ENCODE peak calls at places on chromosomes 11 and 22, in four cellular contexts. W, I, X and Q are unnamed samples. For H3K79me1, the result is how much of the 10 kb centered on the place peaks cover.

GRCh38 chr22:31659246-31659645 is 2.8 kb downstream of the PISD start:
- DNase-seq in I (no peak), X (no peak), W (no peak), Q (no peak)

GRCh38 chr11:107859459-107860239 is 1.1 kb upstream of the SLC35F2 start:
- DNase-seq in I (peak), X (peak), W (no peak), Q (no peak)

GRCh38 chr11:65615950-65616574 is 486 bp downstream of the PCNX3 start:
- DNase-seq in I (no peak), W (no peak), X (no peak), Q (no peak)

GRCh38 chr11:61752117-61752924 is at the start of gene MYRF:
- DNase-seq in W (peak), X (peak), I (peak), Q (peak)

GRCh38 chr22:42294034-42294985 is 23.9 kb upstream of the TCF20 start:
- DNase-seq in I (peak), W (peak), X (peak), Q (peak)

GRCh38 chr11:32830413-32830738 is 649 bp downstream of the PRRG4 start:
- DNase-seq in W (no peak), X (peak), I (no peak), Q (no peak)

GRCh38 chr11:68959465-68960298 is 21.1 kb downstream of the MRGPRD start:
- DNase-seq in I (no peak), X (no peak), W (no peak), Q (no peak)

GRCh38 chr11:112694244-112694643 is 267.0 kb upstream of the NCAM1 start:
- DNase-seq in W (no peak), I (no peak), X (no peak), Q (no peak)

GRCh38 chr22:46879083-46879482 is 116.6 kb downstream of the TBC1D22A start:
- DNase-seq in X (peak), W (peak), I (no peak), Q (no peak)

GRCh38 chr22:49264696-49265095 is 563.0 kb downstream of the BRD1 start:
- DNase-seq in X (no peak), I (no peak), W (no peak), Q (no peak)

GRCh38 chr11:112321521-112322172 is 61.0 kb upstream of the PLET1 start:
- DNase-seq in X (peak), W (peak), I (peak), Q (no peak)

GRCh38 chr11:66288138-66288865 is 641 bp downstream of the YIF1A start:
- DNase-seq in I (no peak), W (no peak), X (peak), Q (no peak)

GRCh38 chr11:133656100-133656635 is 123.9 kb upstream of the OPCML start:
- DNase-seq in W (no peak), X (no peak), I (no peak), Q (no peak)

GRCh38 chr11:65503606-65503922 is 4.7 kb downstream of the MALAT1 start:
- DNase-seq in I (no peak), X (no peak), W (peak), Q (no peak)

GRCh38 chr11:128469220-128469619 is 118.1 kb downstream of the ETS1 start:
- DNase-seq in X (no peak), I (no peak), W (no peak), Q (no peak)

GRCh38 chr11:26473216-26474194 is 98.6 kb downstream of the MUC15 start:
- DNase-seq in X (no peak), W (no peak), I (no peak), Q (no peak)

GRCh38 chr22:50469377-50470305 is 5.2 kb downstream of the SBF1 start:
- DNase-seq in I (peak), W (peak), X (peak), Q (no peak)

GRCh38 chr11:71420455-71421241 is 27.5 kb downstream of the DHCR7 start:
- DNase-seq in I (peak), W (peak), X (peak), Q (peak)

GRCh38 chr11:26344647-26345046 is 12.7 kb downstream of the ANO3 start:
- DNase-seq in X (peak), W (no peak), I (no peak), Q (no peak)

GRCh38 chr11:120037111-120037510 is 100.8 kb downstream of the TRIM29 start:
- DNase-seq in I (no peak), X (no peak), W (no peak), Q (no peak)

GRCh38 chr11:38538866-38539651 is 1941.0 kb upstream of the RAG2 start:
- DNase-seq in W (no peak), I (no peak), X (no peak), Q (no peak)

GRCh38 chr11:116578971-116579687 is 193.7 kb downstream of the BUD13 start:
- DNase-seq in X (no peak), W (no peak), I (peak), Q (peak)

GRCh38 chr11:66981976-66982578 is 7.0 kb downstream of the C11orf86 start:
- DNase-seq in I (no peak), W (peak), X (peak), Q (no peak)

GRCh38 chr22:31829505-31829904 is 75.7 kb downstream of the DEPDC5 start:
- DNase-seq in X (peak), I (no peak), W (peak), Q (no peak)

GRCh38 chr22:23159287-23159622 is 14.0 kb downstream of the RAB36 start:
- DNase-seq in W (no peak), X (no peak), I (no peak), Q (no peak)
- H2AFZ ChIP-seq in W (no peak), X (no peak), I (no peak), Q (no peak)

GRCh38 chr11:91730620-91731019 is 494.0 kb upstream of the FAT3 start:
- DNase-seq in W (no peak), I (no peak), X (no peak), Q (no peak)
- H3K4ac ChIP-seq in W (no peak), I (no peak), X (no peak), Q (no peak)

GRCh38 chr11:122155001-122155400 is 39.0 kb upstream of the BLID start:
- DNase-seq in W (no peak), I (no peak), X (no peak), Q (no peak)

GRCh38 chr11:122157540-122158173 is 41.6 kb upstream of the BLID start:
- DNase-seq in X (no peak), I (no peak), W (no peak), Q (no peak)

GRCh38 chr11:122154227-122154626 is 38.2 kb upstream of the BLID start:
- DNase-seq in X (no peak), W (no peak), I (no peak), Q (no peak)

GRCh38 chr11:122153746-122154145 is 37.7 kb upstream of the BLID start:
- DNase-seq in I (no peak), X (no peak), W (no peak), Q (no peak)

GRCh38 chr11:122155765-122156527 is 39.9 kb upstream of the BLID start:
- DNase-seq in I (no peak), W (no peak), X (no peak), Q (no peak)
- H3K79me1 ChIP-seq in I (under half), W (under half), X (under half), Q (under half)

GRCh38 chr11:60457576-60457975 is 1.9 kb downstream of the MS4A1 start:
- DNase-seq in I (no peak), W (no peak), X (no peak), Q (no peak)

GRCh38 chr11:60459345-60459744 is 3.7 kb downstream of the MS4A1 start:
- DNase-seq in X (no peak), W (no peak), I (no peak), Q (no peak)

GRCh38 chr11:60454212-60454611 is 1.4 kb upstream of the MS4A1 start:
- DNase-seq in X (no peak), I (no peak), W (no peak), Q (no peak)

GRCh38 chr11:60455531-60456042 is at the start of gene MS4A1:
- DNase-seq in X (no peak), W (no peak), I (no peak), Q (no peak)
- H2AFZ ChIP-seq in X (no peak), W (no peak), I (no peak), Q (no peak)

DNA sequence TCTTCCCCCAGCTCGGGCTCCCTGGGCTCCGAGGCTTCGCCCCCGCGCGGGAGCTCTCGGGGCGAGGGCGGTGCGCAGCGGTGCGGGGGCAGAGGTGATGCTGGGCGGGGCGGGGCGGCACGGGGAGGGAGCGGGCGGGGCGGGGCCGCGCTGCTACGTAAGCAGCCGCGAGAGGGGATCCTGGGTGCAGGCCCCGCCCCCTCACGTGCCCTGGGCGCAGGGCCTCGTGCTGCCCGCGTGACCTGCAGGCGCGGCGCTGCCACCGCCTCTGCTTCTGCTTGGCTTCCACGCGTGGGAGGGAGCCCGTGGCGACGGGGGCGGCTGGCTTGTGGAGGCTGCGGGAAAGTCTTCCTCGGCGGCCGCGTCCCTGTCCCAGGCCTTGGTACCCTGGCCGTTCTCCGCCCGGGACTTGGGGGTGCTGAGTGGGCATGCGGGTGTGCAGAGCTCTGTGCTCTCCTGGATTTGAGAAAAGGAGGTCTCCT is 132.6 kb upstream of the HSD17B12 start:
- DNase-seq in X (no peak), W (no peak), I (peak), Q (no peak)
- H3K4ac ChIP-seq in X (no peak), W (no peak), I (no peak), Q (peak)

GRCh38 chr22:36330655-36331305 is 57.0 kb downstream of the MYH9 start:
- DNase-seq in W (peak), X (peak), I (no peak), Q (no peak)

GRCh38 chr22:36327922-36328551 is 59.7 kb downstream of the MYH9 start:
- DNase-seq in W (peak), X (no peak), I (no peak), Q (no peak)

GRCh38 chr22:36329217-36330078 is 58.3 kb downstream of the MYH9 start:
- DNase-seq in X (peak), I (peak), W (peak), Q (peak)

GRCh38 chr22:36330127-36330526 is 57.6 kb downstream of the MYH9 start:
- DNase-seq in W (no peak), X (no peak), I (no peak), Q (no peak)

GRCh38 chr22:36328635-36329216 is 59.0 kb downstream of the MYH9 start:
- DNase-seq in X (peak), I (no peak), W (peak), Q (no peak)
- H3K79me1 ChIP-seq in X (under half), I (under half), W (under half), Q (under half)

DNA sequence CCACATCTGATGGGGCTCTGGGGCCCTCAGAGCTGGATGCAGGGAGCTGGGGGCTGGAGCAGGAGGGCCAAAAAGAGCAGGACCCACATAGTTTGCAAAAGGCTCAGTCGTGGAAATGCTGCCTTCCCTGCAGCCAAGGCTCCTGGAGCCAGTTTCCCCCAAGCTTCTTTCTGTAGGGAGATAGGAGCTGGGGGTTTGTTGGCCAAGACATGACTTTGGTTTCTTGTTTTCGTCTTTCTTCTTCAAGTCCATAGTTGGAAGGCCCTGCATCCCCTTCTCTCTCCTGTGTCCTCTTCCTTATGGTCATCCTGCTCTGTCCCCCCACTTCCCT is 36.3 kb downstream of the IGF2 start:
- DNase-seq in X (no peak), W (no peak), I (no peak), Q (no peak)
- H2AFZ ChIP-seq in X (no peak), W (no peak), I (no peak), Q (no peak)

DNA sequence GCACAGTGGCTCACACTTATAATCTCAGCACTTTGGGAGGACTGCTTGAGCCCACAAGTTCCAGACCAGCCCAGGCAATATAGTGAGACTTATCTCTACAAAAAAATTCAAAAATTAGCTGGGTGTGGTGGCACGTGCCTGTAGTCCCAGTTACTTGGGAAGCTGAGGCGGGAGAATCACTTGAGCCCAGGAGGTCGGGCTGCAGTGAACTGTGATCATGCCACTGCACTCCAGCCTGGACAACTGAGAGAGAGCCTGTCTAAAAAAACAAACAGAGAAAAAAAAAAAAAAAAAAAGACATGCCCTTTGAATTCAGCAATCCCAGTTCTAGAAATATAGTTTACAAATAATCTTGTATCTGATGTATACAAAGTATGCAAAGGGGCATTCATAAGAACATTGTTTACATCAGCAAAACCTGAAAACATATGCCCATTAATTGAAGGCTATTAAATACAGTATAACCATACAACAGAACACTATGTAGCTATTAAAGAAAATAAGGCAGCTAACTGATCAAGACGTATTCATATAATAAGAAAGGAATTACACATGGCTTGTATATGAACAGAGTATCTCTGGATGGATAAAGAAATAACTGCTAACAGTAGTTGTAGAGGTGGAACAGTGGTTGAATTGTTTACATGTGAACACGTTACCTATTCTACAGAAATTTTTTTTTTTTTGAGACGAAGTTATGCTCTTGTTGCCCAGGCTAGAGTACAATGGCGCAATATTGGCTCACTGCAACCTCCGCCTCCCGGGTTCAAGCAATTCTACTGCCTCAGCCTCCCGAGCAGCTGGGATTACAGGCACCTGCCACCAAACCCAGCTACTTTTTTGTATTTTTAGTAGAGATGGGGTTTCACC is 35.7 kb downstream of the CELF1 start:
- DNase-seq in I (no peak), W (no peak), X (no peak), Q (no peak)
- H3K4ac ChIP-seq in I (no peak), W (no peak), X (no peak), Q (no peak)